ENCODE peak calls at places on chromosomes 16 and 17, in five cellular contexts. S is transverse colon, X is HCT116, W is left lung, M is PC-9. U is an unnamed sample.

GRCh38 chr17:62591323-62591722 is 36.1 kb upstream of the MRC2 start:
- DNase-seq in S (no peak), X (no peak), M (no peak), W (no peak), U (no peak)

GRCh38 chr16:11036040-11036439 is 91.7 kb downstream of the CLEC16A start:
- DNase-seq in X (no peak), M (no peak), W (no peak), S (no peak), U (no peak)

GRCh38 chr16:49598386-49599170 is 225.0 kb downstream of the C16orf78 start:
- DNase-seq in X (no peak), S (no peak), M (no peak), W (no peak), U (no peak)

GRCh38 chr17:62073993-62074392 is 8.9 kb upstream of the MED13 start:
- DNase-seq in X (no peak), M (no peak), S (no peak), W (no peak), U (no peak)

GRCh38 chr16:11627822-11628457 is 40.3 kb upstream of the SNN start:
- DNase-seq in S (no peak), W (no peak), X (peak; percentile 63), M (peak; percentile 93), U (no peak)

GRCh38 chr17:9195346-9195870 is 174.1 kb downstream of the NTN1 start:
- DNase-seq in M (no peak), W (peak; percentile 47), X (no peak), S (no peak), U (no peak)

GRCh38 chr17:68676856-68677255 is 75.7 kb upstream of the FAM20A start:
- DNase-seq in S (no peak), W (no peak), M (no peak), X (no peak), U (no peak)

GRCh38 chr16:74936902-74937560 is 47.9 kb downstream of the WDR59 start:
- DNase-seq in S (no peak), X (no peak), M (no peak), W (no peak), U (no peak)

DNA sequence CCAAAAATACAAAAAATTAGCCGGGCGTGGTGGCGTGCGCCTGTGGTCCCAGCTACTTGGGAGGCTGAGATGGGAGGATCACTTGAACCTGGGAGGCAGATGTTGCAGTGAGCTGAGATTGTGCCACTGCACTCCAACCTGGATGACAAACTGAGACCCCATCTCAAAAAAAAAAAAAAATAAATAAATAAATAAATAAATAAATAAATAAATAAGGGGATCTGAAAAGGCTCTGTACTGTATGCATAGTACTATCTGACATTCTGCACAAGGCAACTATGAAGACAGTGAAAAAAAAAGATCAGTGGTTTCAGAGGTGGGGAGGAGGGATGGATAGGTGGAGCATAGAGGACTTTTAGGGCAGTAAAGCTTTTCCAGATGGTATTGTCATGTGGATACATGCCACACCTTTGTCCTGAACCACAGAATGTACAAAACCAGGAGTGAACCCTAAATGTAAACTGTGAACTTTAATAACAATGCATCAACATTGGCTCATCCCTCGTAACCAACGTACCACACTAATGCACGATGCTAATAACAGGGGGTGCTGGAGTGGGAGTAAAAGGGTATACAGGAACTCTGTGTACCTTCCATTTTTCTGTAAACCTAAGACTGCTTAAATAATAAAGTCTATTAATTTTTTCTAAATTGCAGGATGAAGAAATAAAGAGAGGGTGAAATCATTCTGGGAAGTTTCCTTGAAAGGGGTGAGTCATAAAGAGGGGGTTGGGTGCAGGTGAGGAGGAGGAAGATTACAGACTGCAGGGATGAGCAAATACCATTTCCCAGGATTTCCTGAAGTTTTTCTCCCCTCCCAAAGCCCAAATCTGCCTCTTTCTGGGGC is 155.8 kb upstream of the SDK2 start:
- DNase-seq in S (no peak), W (no peak), M (no peak), X (no peak), U (no peak)
- TF ChIP-seq CTCF in S (no peak), W (no peak), M (no peak), X (no peak), U (no peak)

GRCh38 chr16:52494145-52494544 is 52.8 kb downstream of the TOX3 start:
- DNase-seq in W (no peak), X (no peak), S (no peak), M (no peak), U (no peak)
- H3K4me1 ChIP-seq in W (no peaks in the 10 kb centered on the region), X (no peaks in the 10 kb centered on the region), S (peaks cover 10% of the 10 kb centered on the region), M (no peaks in the 10 kb centered on the region), U (no peaks in the 10 kb centered on the region)

DNA sequence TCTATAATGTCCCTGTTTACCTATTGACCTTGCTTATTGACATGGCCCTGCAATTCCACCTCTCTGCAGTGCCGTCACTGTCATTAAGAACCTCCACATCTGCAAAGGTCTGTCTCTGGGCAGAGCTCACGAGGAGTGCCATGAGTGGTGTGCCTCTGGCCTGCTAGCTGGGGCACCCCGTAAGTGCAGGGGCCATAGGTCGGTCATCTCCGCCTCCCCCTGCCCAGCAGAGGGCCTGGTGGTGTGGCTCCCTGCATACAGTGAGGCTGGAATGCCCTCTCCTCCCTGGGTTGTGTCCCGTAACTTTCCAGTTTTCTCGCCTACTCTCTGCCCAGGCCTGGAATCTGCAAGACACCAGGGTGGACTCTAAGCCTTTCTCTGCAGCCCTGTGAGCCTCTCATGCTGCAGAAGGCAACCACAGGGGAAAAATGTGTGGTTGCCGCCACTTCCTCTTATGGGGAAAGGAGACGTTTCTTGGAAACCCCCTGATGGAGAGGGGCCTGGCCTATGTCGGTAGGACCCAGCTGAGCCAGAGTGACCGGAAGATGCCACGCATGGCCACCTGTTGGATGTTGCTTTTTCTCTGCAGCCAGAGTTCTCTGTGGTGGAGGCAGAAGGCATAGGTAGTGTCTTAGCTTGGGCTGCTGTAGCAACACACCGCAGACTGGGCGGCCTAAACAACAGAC is 2.7 kb upstream of the SNX20 start:
- DNase-seq in W (peak; percentile 81), M (no peak), S (peak; percentile 69), X (no peak), U (no peak)
- TF ChIP-seq CTCF in W (no peak), M (no peak), S (no peak), X (no peak), U (no peak)

GRCh38 chr16:2485811-2486507 is 11.0 kb downstream of the TBC1D24 start:
- DNase-seq in S (no peak), M (no peak), W (no peak), X (no peak), U (no peak)
- H3K4me1 ChIP-seq in S (peaks cover 11% of the 10 kb centered on the region), M (no peaks in the 10 kb centered on the region), W (peaks cover 65% of the 10 kb centered on the region), X (no peaks in the 10 kb centered on the region), U (peaks cover 8% of the 10 kb centered on the region)

DNA sequence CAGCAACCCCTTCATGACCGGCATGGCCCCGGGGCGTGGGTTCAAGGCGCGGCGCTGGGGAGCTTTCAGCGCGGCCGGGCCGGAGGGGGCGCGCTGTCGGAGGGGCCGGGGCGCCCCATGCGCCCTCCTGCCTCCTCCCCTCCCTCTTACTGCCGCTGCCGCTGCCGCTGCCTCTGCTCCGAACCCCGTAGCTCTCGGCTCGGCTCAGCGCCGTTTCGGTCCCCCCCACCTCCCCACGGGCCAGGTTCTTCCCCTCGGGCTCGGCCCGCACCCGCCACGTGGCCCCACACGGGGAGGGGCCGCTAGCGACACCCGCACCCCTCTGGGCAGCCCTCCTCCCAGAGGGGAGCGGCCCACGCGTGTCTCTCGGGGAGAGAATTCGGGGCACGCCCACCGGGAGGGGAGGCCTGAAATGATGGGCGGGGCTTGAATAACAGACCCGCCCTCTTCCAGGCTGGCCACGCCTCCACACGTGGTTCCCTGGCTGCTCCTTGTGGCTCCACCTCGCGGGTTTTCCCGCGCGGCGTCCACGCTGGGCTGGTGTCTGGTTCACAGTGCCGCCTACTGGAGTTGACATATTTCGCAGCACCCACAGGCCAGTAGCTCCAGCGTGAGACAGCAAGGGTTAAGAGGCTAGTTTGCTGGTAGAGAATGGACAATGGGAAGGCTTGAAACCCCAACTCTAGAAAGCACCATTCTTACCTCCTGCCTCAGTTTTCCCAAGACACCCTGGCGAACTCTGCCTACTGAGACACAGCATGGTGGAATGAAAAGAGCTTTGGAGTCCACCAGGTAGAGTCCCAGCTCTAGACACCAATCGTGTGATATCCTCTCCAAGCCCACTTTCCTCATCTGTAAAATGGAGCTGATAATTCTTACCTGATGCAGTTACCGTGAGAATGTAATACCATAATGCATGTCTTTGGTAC is at the start of gene KCNH4:
- DNase-seq in W (peak; percentile 96), M (no peak), S (peak; percentile 79), X (peak; percentile 34), U (peak; percentile 82)
- TF ChIP-seq CTCF in W (no peak), M (no peak), S (peak; percentile 17), X (peak; percentile 49), U (peak; percentile 17)

DNA sequence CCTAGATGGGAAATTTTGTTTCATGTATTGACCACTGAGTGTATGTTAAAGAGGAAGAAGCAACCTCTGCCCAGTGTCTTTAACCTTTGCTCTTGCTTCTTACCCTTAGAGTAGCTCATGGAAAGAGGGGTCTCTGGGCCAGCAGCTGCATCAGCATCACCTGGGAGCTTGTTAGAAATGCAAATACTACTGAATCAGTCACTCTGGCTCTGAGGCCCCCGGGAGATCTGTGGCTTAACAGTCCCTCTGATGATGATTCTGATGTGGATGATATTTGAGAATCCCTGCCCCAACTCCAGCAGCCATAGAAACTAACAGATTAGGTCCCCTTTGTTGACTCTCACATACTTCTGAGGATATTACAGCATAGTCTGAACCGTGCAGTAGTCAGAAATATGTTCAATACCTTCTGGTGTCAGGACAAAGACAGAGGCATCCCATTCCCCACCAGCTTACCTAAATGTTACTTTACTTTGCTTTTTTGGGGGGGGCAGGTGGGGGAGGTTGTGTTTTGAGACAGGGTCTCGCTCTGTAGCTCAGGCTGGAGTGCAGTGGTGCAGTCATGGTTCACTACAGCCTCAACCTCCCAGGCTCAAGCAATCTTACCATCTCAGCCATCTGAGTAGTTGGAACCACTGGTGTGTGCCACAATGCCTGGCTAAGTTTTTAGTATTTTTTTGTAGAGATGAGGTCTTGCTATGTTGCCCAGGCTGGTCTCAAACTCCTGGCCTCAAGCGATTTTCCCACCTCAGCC is 220.1 kb downstream of the CCDC182 start:
- DNase-seq in X (no peak), W (no peak), M (no peak), S (no peak), U (no peak)
- H3K4me1 ChIP-seq in X (peaks cover 41% of the 10 kb centered on the region), W (peaks cover 5% of the 10 kb centered on the region), M (no peaks in the 10 kb centered on the region), S (peaks cover 6% of the 10 kb centered on the region), U (peaks cover 4% of the 10 kb centered on the region)